ENCODE peak calls at places on chromosome 20, in seven cellular contexts. K is thoracic aorta, R is PC-3, Q is body of pancreas, E is H1, N is aorta, G is heart left ventricle. T is an unnamed sample.

GRCh38 chr20:7285918-7286556 is 518.6 kb downstream of the BMP2 start:
- DNase-seq in K (peak; percentile 4), R (peak; percentile 92), Q (peak; percentile 79), E (peak; percentile 77), N (peak; percentile 68), G (peak; percentile 67), T (peak; percentile 52)

GRCh38 chr20:14992071-14992654 is 654.8 kb upstream of the FLRT3 start:
- DNase-seq in K (no peak), R (peak; percentile 70), Q (no peak), E (no peak), N (no peak), G (no peak), T (no peak)

GRCh38 chr20:48791666-48792071 is 36.1 kb downstream of the PREX1 start:
- DNase-seq in K (no peak), R (peak; percentile 52), Q (peak; percentile 38), E (no peak), N (peak; percentile 82), G (no peak), T (no peak)

GRCh38 chr20:60327971-60328660 is 369.9 kb downstream of the CDH26 start:
- DNase-seq in K (no peak), R (no peak), Q (no peak), E (no peak), N (no peak), G (no peak), T (no peak)

GRCh38 chr20:37202267-37202943 is 23.1 kb upstream of the MROH8 start:
- DNase-seq in K (no peak), R (peak; percentile 88), Q (peak; percentile 35), E (no peak), N (no peak), G (no peak), T (no peak)

GRCh38 chr20:61297981-61298380 is 45.9 kb downstream of the CDH4 start:
- DNase-seq in K (no peak), R (peak; percentile 25), Q (no peak), E (no peak), N (no peak), G (no peak), T (no peak)

GRCh38 chr20:56827763-56828162 is 198.7 kb downstream of the TFAP2C start:
- DNase-seq in K (no peak), R (no peak), Q (no peak), E (no peak), N (no peak), G (no peak), T (no peak)

GRCh38 chr20:34390769-34391447 is 27.8 kb downstream of the ITCH start:
- DNase-seq in K (peak; percentile 40), R (peak; percentile 97), Q (peak; percentile 40), E (no peak), N (peak; percentile 75), G (no peak), T (no peak)

GRCh38 chr20:41287327-41287726 is 30.2 kb downstream of the ZHX3 start:
- DNase-seq in K (no peak), R (peak; percentile 56), Q (no peak), E (no peak), N (no peak), G (no peak), T (no peak)

GRCh38 chr20:38167851-38168760 is 3.0 kb upstream of the TGM2 start:
- DNase-seq in K (peak; percentile 81), R (peak; percentile 98), Q (peak; percentile 53), E (no peak), N (peak; percentile 93), G (peak; percentile 54), T (no peak)

GRCh38 chr20:57888591-57888990 is 178.8 kb upstream of the PMEPA1 start:
- DNase-seq in K (no peak), R (no peak), Q (no peak), E (no peak), N (no peak), G (no peak), T (no peak)

GRCh38 chr20:31869942-31870702 is at the start of the genes DUSP15 and TTLL9:
- DNase-seq in K (no peak), R (no peak), Q (peak; percentile 51), E (peak; percentile 79), N (peak; percentile 70), G (peak; percentile 55), T (no peak)

GRCh38 chr20:57092112-57092899 is 174.1 kb downstream of the BMP7 start:
- DNase-seq in K (no peak), R (peak; percentile 81), Q (peak; percentile 54), E (peak; percentile 89), N (no peak), G (peak; percentile 37), T (peak; percentile 47)

GRCh38 chr20:47748851-47749250 is 36.4 kb downstream of the SULF2 start:
- DNase-seq in K (no peak), R (no peak), Q (no peak), E (no peak), N (no peak), G (no peak), T (no peak)

DNA sequence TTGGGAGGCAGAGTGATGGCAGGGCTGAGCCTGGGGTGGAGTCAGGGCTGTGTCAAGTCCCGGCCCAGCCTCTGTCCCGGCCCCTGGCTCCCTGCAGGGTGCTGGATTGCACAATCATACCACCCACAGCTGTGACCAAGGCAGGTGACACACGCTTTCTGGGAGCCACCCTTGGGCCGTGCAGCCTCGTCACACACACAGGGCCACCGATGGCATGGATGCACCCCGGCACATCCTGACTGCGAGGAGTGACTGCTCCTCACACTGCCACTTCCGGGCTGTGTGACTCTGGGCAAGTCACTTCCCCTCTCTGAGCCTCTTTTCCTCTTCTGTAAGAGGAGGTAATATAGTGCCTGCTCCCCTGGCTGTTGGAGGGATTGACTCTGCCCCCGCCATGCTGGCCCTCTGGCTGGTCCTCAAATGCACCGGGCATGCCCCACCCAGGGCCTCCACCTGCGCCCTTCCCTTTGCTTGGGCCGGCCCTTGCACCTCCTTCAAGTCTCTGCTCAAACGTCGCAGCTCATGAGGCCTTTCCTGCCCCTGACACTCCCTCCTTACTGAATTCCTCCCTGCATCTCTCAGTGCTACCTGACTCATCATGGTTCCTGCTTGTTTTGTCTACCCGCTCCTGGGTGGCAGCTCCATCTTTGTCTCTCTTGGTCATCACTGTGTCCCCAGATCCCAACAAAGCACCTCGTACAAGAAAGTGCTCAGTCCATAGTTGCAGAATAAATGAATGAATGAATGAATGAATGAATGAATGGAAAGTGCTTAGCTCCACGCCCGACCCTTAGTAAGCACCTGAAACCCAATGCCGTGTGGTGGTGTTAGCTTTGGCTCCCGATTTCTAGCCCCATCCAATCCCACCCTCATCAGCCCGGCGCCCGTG is 93.5 kb downstream of the CEBPB start:
- DNase-seq in K (no peak), R (peak; percentile 76), Q (peak; percentile 85), E (no peak), N (peak; percentile 71), G (no peak), T (no peak)
- H3K27ac ChIP-seq in K (peak overlapping the region; percentile 48), R (peak overlapping the region; percentile 13), Q (no peak overlapping the region), E (no peak overlapping the region), N (no peak overlapping the region), G (peak overlapping the region; percentile 82), T (no peak overlapping the region)

DNA sequence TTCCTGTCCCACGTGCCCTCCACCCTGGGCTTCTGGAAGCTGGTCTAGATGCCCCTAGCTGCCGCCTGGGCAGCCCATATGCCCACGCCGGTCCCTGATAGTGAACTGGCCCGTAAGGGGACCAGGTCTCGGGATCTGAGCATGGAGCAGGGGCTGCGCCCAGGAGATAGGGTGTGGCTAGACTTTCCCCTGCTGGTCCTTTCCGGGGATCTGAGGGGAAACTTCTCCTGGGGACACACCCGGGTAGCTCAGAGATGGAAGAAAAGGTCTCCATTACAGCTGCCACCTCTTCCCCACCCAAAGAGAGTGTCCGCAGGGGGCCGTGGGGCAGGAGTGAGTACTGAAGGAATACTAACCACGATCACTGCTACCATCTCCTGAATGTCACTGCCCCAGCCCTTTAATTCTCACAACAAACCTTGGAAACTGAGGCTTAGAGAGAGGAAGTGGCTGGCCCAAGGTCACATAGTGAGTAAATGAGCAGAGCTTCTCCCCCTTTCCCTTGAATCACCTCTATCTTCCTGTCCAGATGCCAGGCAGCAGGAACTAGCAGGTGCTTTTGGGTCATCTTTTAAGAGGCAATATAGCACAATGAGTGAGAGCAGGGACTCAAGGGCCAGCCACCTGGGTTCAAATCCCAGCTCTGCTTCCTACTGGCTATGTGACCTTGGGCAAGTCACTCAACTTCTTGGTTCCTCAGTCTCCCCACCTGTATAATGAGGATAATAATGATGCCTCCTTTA is 11.8 kb upstream of the CCN5 start:
- DNase-seq in K (no peak), R (no peak), Q (no peak), E (no peak), N (no peak), G (no peak), T (no peak)
- H3K4me1 ChIP-seq in K (peaks cover 39% of the 10 kb centered on the region), R (peaks cover 15% of the 10 kb centered on the region), Q (no peaks in the 10 kb centered on the region), E (no peaks in the 10 kb centered on the region), N (no peaks in the 10 kb centered on the region), G (peaks cover 23% of the 10 kb centered on the region), T (peaks cover 9% of the 10 kb centered on the region)

GRCh38 chr20:51749674-51750036 is 18.5 kb downstream of the ATP9A start:
- DNase-seq in K (no peak), R (peak; percentile 73), Q (no peak), E (no peak), N (no peak), G (no peak), T (no peak)

GRCh38 chr20:51750770-51751388 is 17.3 kb downstream of the ATP9A start:
- DNase-seq in K (no peak), R (no peak), Q (no peak), E (no peak), N (no peak), G (no peak), T (no peak)

GRCh38 chr20:51745804-51746203 is 22.4 kb downstream of the ATP9A start:
- DNase-seq in K (no peak), R (no peak), Q (no peak), E (no peak), N (no peak), G (no peak), T (no peak)

GRCh38 chr20:51750037-51750769 is 18.0 kb downstream of the ATP9A start:
- DNase-seq in K (peak; percentile 80), R (peak; percentile 100), Q (peak; percentile 94), E (no peak), N (peak; percentile 89), G (peak; percentile 60), T (no peak)

GRCh38 chr20:51747182-51747911 is 20.8 kb downstream of the ATP9A start:
- DNase-seq in K (no peak), R (peak; percentile 52), Q (no peak), E (no peak), N (no peak), G (no peak), T (no peak)
- H3K27ac ChIP-seq in K (no peak overlapping the region), R (peak overlapping the region; percentile 5), Q (no peak overlapping the region), E (no peak overlapping the region), N (no peak overlapping the region), G (no peak overlapping the region), T (no peak overlapping the region)

DNA sequence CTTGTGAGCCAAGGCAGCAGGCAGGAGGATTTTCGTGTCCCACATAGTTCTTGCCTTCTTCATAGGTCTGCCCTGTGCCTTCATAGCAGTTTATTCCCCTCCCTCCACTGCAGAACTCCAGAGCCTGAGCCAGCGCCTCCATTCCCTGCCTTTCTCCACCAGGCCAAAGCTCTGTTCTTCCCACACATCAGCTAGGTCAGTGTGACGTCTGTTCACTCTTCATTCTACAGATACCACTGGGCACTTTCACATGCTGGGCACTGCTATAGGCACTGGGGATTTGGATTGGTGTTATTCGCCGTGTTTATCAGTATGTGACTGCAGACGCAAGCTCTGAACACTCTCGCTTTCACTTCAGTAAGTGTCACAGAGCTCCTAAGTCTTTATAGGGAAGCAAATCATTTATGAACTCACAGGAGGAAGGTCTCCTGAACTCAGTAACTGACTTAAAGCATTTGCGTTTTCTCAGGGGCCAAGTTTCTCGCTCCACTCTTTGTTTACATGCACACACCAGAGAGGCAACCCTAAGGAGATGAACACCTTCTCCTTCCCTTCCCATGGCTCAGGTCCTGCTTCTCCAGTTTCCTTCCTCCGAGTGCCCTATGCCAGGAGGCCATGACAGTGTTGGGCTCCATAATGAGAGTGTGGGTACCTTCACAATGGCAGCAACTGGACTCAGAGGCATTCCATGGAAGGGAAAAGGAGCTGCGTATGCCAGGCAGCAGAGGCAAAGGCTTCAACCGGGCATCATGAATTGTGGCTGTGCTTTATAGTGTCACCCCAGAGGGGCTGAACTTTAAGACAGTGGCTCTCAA is 6.3 kb upstream of the APMAP start:
- DNase-seq in K (no peak), R (no peak), Q (peak; percentile 10), E (peak; percentile 30), N (no peak), G (no peak), T (no peak)
- H3K4me1 ChIP-seq in K (peaks cover 3% of the 10 kb centered on the region), R (peaks cover 37% of the 10 kb centered on the region), Q (peaks cover 45% of the 10 kb centered on the region), E (no peaks in the 10 kb centered on the region), N (no peaks in the 10 kb centered on the region), G (peaks cover 13% of the 10 kb centered on the region), T (peaks cover 1% of the 10 kb centered on the region)